ENCODE peak calls at places on chromosomes 1 and 21, in ten cellular contexts. B is prostate gland; E is iPS-NIHi11; J is RCC 7860; G is nephron progenitor cell; P is activated CD8-positive, alpha-beta T cell treated with anti-CD3 and anti-CD28 coated beads for 36 hours; M is thoracic aorta; R is GM03348; Z is myocyte; L is germinal center. U is an unnamed sample.

GRCh38 chr1:84603941-84604830 is 29.9 kb upstream of the CTBS start:
- DNase-seq in Z (peak; percentile 67), E (no peak), B (peak; percentile 61), P (no peak), R (peak; percentile 66), G (no peak), J (no peak), M (peak; percentile 19), L (no peak), U (no peak)

GRCh38 chr1:223747838-223748335 is 35.5 kb downstream of the CAPN2 start:
- DNase-seq in J (no peak), M (no peak), L (no peak), P (no peak), B (no peak), E (no peak), Z (peak; percentile 56), R (no peak), G (no peak), U (no peak)

GRCh38 chr1:34272152-34272551 is 95.4 kb downstream of the C1orf94 start:
- DNase-seq in G (no peak), P (no peak), Z (no peak), E (no peak), L (no peak), J (no peak), R (no peak), B (no peak), M (no peak), U (no peak)

GRCh38 chr1:162055062-162055461 is 14.4 kb upstream of the NOS1AP start:
- DNase-seq in B (peak; percentile 27), R (peak; percentile 63), Z (no peak), G (no peak), E (no peak), L (no peak), P (no peak), J (peak; percentile 75), M (no peak), U (no peak)

GRCh38 chr1:185864889-185865288 is 130.7 kb downstream of the HMCN1 start:
- DNase-seq in J (peak; percentile 90), R (peak; percentile 56), P (no peak), L (no peak), B (no peak), M (peak; percentile 5), G (no peak), E (no peak), Z (peak; percentile 9), U (no peak)

GRCh38 chr1:156009404-156009803 is 11.3 kb downstream of the SSR2 start:
- DNase-seq in P (no peak), G (peak; percentile 40), M (no peak), B (no peak), Z (no peak), E (no peak), J (no peak), L (no peak), R (no peak), U (no peak)

GRCh38 chr1:230456478-230456877 is 30.3 kb upstream of the PGBD5 start:
- DNase-seq in M (no peak), E (no peak), P (no peak), L (no peak), B (no peak), G (no peak), Z (no peak), R (no peak), J (no peak), U (no peak)

GRCh38 chr1:55378582-55378981 is 163.4 kb upstream of the USP24 start:
- DNase-seq in L (peak; percentile 34), B (peak; percentile 15), P (peak; percentile 57), E (peak; percentile 70), M (no peak), Z (no peak), J (peak; percentile 18), G (peak; percentile 70), R (peak; percentile 62), U (peak; percentile 58)

GRCh38 chr1:21335088-21335678 is 44.9 kb upstream of the ECE1 start:
- DNase-seq in J (no peak), R (no peak), M (no peak), P (no peak), Z (no peak), G (no peak), L (no peak), B (no peak), E (no peak), U (no peak)

GRCh38 chr1:205191617-205192016 is 19.9 kb downstream of the DSTYK start:
- DNase-seq in G (no peak), B (no peak), P (no peak), M (no peak), E (peak; percentile 33), J (no peak), R (no peak), Z (peak; percentile 13), L (no peak), U (no peak)

GRCh38 chr1:35929730-35930592 is 944 bp upstream of the AGO3 start:
- DNase-seq in J (peak; percentile 22), B (peak; percentile 32), E (peak; percentile 73), M (no peak), R (peak; percentile 76), G (peak; percentile 37), L (peak; percentile 41), Z (peak; percentile 78), P (peak; percentile 59), U (peak; percentile 53)

GRCh38 chr1:156664046-156664948 is 12.9 kb downstream of the NES start:
- DNase-seq in J (no peak), B (no peak), G (peak; percentile 64), M (no peak), P (no peak), L (no peak), R (peak; percentile 57), Z (peak; percentile 96), E (no peak), U (no peak)

GRCh38 chr1:7000720-7001119 is 215.5 kb downstream of the CAMTA1 start:
- DNase-seq in Z (no peak), P (no peak), B (no peak), G (no peak), L (no peak), R (no peak), J (no peak), M (no peak), E (no peak), U (no peak)

GRCh38 chr1:217953330-217953729 is 322.2 kb downstream of the SPATA17 start:
- DNase-seq in R (no peak), J (no peak), P (no peak), B (no peak), M (no peak), Z (no peak), E (no peak), L (no peak), G (no peak), U (no peak)

GRCh38 chr1:117615474-117615873 is 9.6 kb downstream of the TENT5C start:
- DNase-seq in E (no peak), G (no peak), J (no peak), L (no peak), M (no peak), R (no peak), B (no peak), P (peak; percentile 60), Z (no peak), U (peak; percentile 68)

GRCh38 chr1:25223471-25223870 is 8.8 kb downstream of the SYF2 start:
- DNase-seq in E (no peak), P (no peak), L (no peak), B (no peak), Z (peak; percentile 20), G (no peak), M (no peak), J (no peak), R (peak; percentile 39), U (no peak)

GRCh38 chr1:51636765-51637522 is 20.1 kb downstream of the OSBPL9 start:
- DNase-seq in J (peak; percentile 86), P (no peak), L (no peak), M (peak; percentile 37), G (no peak), E (no peak), Z (peak; percentile 79), B (no peak), R (no peak), U (peak; percentile 10)

GRCh38 chr1:229409616-229410369 is 24.1 kb downstream of the ACTA1 start:
- DNase-seq in E (no peak), M (no peak), Z (peak; percentile 82), P (no peak), B (no peak), L (no peak), G (no peak), R (no peak), J (no peak), U (no peak)

GRCh38 chr1:76230894-76231293 is 156.3 kb downstream of the ST6GALNAC3 start:
- DNase-seq in B (no peak), J (no peak), Z (no peak), R (no peak), M (no peak), L (no peak), G (no peak), E (peak; percentile 59), P (no peak), U (no peak)

GRCh38 chr1:85137660-85138059 is 63.2 kb downstream of the SYDE2 start:
- DNase-seq in M (no peak), Z (no peak), J (peak; percentile 77), R (peak; percentile 23), L (no peak), P (no peak), B (peak; percentile 31), G (no peak), E (no peak), U (no peak)

GRCh38 chr1:154871374-154871773 is 1.3 kb upstream of the KCNN3 start:
- DNase-seq in M (no peak), J (no peak), L (no peak), Z (no peak), P (no peak), E (no peak), R (no peak), B (no peak), G (no peak), U (no peak)

GRCh38 chr1:154329152-154329521 is 3.8 kb downstream of the ATP8B2 start:
- DNase-seq in M (no peak), P (no peak), R (no peak), Z (no peak), J (no peak), B (no peak), L (no peak), E (peak; percentile 59), G (peak; percentile 26), U (no peak)

GRCh38 chr1:187985145-187985896 is 1156.6 kb downstream of the PLA2G4A start:
- DNase-seq in B (no peak), G (no peak), J (no peak), R (no peak), P (no peak), L (no peak), M (no peak), E (no peak), Z (no peak), U (no peak)

GRCh38 chr1:245698860-245699259 is 544.1 kb downstream of the KIF26B start:
- DNase-seq in G (no peak), B (no peak), E (no peak), J (no peak), L (peak; percentile 72), M (no peak), Z (no peak), R (no peak), P (no peak), U (no peak)

GRCh38 chr21:32457360-32457840 is 44.9 kb downstream of the EVA1C start:
- DNase-seq in R (no peak), E (no peak), M (no peak), G (no peak), J (no peak), B (no peak), L (no peak), Z (peak; percentile 28), P (no peak), U (no peak)

GRCh38 chr1:68111804-68112436 is 61.5 kb upstream of the DIRAS3 start:
- DNase-seq in P (no peak), B (peak; percentile 32), M (no peak), Z (peak; percentile 96), R (peak; percentile 88), E (peak; percentile 40), G (peak; percentile 19), L (no peak), J (peak; percentile 79), U (peak; percentile 11)

GRCh38 chr21:32645261-32646182 is 33.3 kb upstream of the CFAP298 start:
- DNase-seq in B (no peak), P (no peak), Z (no peak), G (peak; percentile 69), R (no peak), J (no peak), M (no peak), E (peak; percentile 81), L (no peak), U (no peak)

GRCh38 chr1:17007121-17007520 is 4.6 kb downstream of the ATP13A2 start:
- DNase-seq in E (peak; percentile 70), J (no peak), G (no peak), P (no peak), L (no peak), R (peak; percentile 14), M (no peak), Z (no peak), B (no peak), U (no peak)